ENCODE peak calls at places on chromosome 6, in four cellular contexts. One of them, this sample, is unnamed.
A peak's percentile ranks its signal among the peaks of the same experiment; 100 is the strongest.

GRCh38 chr6:6712258-6712978 is 123.9 kb downstream of the LY86 start:
- DNase-seq in A549: peak; percentile 60
- DNase-seq in GM12878: no peak
- DNase-seq in HepG2: peak; percentile 83
- DNase-seq in this sample: no peak

GRCh38 chr6:161169690-161170089 is 104.2 kb downstream of the AGPAT4 start:
- DNase-seq in A549: no peak
- DNase-seq in GM12878: no peak
- DNase-seq in HepG2: no peak
- DNase-seq in this sample: peak; percentile 67

GRCh38 chr6:68655028-68655427 is 19.9 kb downstream of the ADGRB3 start:
- DNase-seq in A549: no peak
- DNase-seq in GM12878: no peak
- DNase-seq in HepG2: no peak
- DNase-seq in this sample: no peak

GRCh38 chr6:110493253-110493800 is 16.9 kb upstream of the SLC22A16 start:
- DNase-seq in A549: no peak
- DNase-seq in GM12878: no peak
- DNase-seq in HepG2: no peak
- DNase-seq in this sample: no peak

GRCh38 chr6:113172531-113172966 is 684.6 kb upstream of the MARCKS start:
- DNase-seq in A549: no peak
- DNase-seq in GM12878: no peak
- DNase-seq in HepG2: no peak
- DNase-seq in this sample: peak; percentile 10

GRCh38 chr6:37547564-37548061 is 47.9 kb upstream of the CCDC167 start:
- DNase-seq in A549: no peak
- DNase-seq in GM12878: no peak
- DNase-seq in HepG2: no peak
- DNase-seq in this sample: peak; percentile 45

GRCh38 chr6:65937982-65938381 is 231.0 kb upstream of the EYS start:
- DNase-seq in A549: no peak
- DNase-seq in GM12878: no peak
- DNase-seq in HepG2: no peak
- DNase-seq in this sample: no peak

GRCh38 chr6:157059781-157060180 is 263.5 kb downstream of the TMEM242 start:
- DNase-seq in A549: no peak
- DNase-seq in GM12878: no peak
- DNase-seq in HepG2: no peak
- DNase-seq in this sample: no peak

GRCh38 chr6:34487536-34487935 is 21.7 kb downstream of the PACSIN1 start:
- DNase-seq in A549: no peak
- DNase-seq in GM12878: no peak
- DNase-seq in HepG2: no peak
- DNase-seq in this sample: no peak

GRCh38 chr6:150081702-150082101 is 12.8 kb upstream of the ULBP3 start:
- DNase-seq in A549: no peak
- DNase-seq in GM12878: no peak
- DNase-seq in HepG2: no peak
- DNase-seq in this sample: no peak

GRCh38 chr6:121823437-121823851 is 388.0 kb downstream of the GJA1 start:
- DNase-seq in A549: no peak
- DNase-seq in GM12878: no peak
- DNase-seq in HepG2: no peak
- DNase-seq in this sample: no peak

GRCh38 chr6:11224252-11224965 is 8.1 kb downstream of the NEDD9 start:
- DNase-seq in A549: no peak
- DNase-seq in GM12878: peak; percentile 43
- DNase-seq in HepG2: no peak
- DNase-seq in this sample: no peak

GRCh38 chr6:113401231-113401630 is 455.9 kb upstream of the MARCKS start:
- DNase-seq in A549: no peak
- DNase-seq in GM12878: no peak
- DNase-seq in HepG2: no peak
- DNase-seq in this sample: no peak

GRCh38 chr6:57177545-57178225 is 5.6 kb downstream of the BAG2 start:
- DNase-seq in A549: no peak
- DNase-seq in GM12878: no peak
- DNase-seq in HepG2: no peak
- DNase-seq in this sample: no peak

GRCh38 chr6:57180596-57180995 is 8.5 kb downstream of the BAG2 start:
- DNase-seq in A549: no peak
- DNase-seq in GM12878: no peak
- DNase-seq in HepG2: no peak
- DNase-seq in this sample: no peak

DNA sequence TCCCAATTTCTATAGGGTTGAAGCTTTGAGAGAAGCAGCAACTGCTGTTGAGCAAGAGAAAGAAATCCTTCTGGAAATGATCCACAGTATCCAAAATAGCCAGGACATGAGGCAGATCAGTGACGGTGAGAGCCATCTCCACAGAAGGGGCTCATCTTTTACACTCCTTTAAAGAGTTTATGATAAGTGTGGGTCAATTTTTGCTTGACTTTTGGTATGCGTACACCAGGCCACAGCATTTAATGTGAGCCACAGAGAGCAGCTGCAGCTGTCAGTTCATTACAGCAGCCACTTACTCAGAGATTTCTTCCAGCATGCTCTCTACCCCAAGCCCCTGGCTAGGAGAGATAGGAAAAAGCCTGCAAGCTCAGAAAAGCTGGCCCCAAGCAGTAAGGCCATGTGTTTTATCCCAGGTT is 9.9 kb downstream of the BAG2 start:
- DNase-seq in A549: no peak
- DNase-seq in GM12878: no peak
- DNase-seq in HepG2: no peak
- DNase-seq in this sample: no peak
- TF ChIP-seq PBX3 in A549: no peak
- TF ChIP-seq PBX3 in GM12878: no peak
- TF ChIP-seq PBX3 in HepG2: no peak
- TF ChIP-seq PBX3 in this sample: no peak

GRCh38 chr6:158759966-158760617 is 59.1 kb downstream of the EZR start:
- DNase-seq in A549: no peak
- DNase-seq in GM12878: no peak
- DNase-seq in HepG2: no peak
- DNase-seq in this sample: no peak
- H3K27ac ChIP-seq in A549: no peak overlapping the region
- H3K27ac ChIP-seq in GM12878: no peak overlapping the region
- H3K27ac ChIP-seq in HepG2: no peak overlapping the region
- H3K27ac ChIP-seq in this sample: no peak overlapping the region

GRCh38 chr6:44016131-44016870 is 111.0 kb downstream of the MRPL14 start:
- DNase-seq in A549: no peak
- DNase-seq in GM12878: no peak
- DNase-seq in HepG2: no peak
- DNase-seq in this sample: no peak
- TF ChIP-seq PBX3 in A549: no peak
- TF ChIP-seq PBX3 in GM12878: no peak
- TF ChIP-seq PBX3 in HepG2: no peak
- TF ChIP-seq PBX3 in this sample: no peak

GRCh38 chr6:21478411-21478810 is 115.1 kb upstream of the SOX4 start:
- DNase-seq in A549: no peak
- DNase-seq in GM12878: no peak
- DNase-seq in HepG2: no peak
- DNase-seq in this sample: no peak

GRCh38 chr6:21476054-21476552 is 117.4 kb upstream of the SOX4 start:
- DNase-seq in A549: no peak
- DNase-seq in GM12878: no peak
- DNase-seq in HepG2: no peak
- DNase-seq in this sample: no peak

DNA sequence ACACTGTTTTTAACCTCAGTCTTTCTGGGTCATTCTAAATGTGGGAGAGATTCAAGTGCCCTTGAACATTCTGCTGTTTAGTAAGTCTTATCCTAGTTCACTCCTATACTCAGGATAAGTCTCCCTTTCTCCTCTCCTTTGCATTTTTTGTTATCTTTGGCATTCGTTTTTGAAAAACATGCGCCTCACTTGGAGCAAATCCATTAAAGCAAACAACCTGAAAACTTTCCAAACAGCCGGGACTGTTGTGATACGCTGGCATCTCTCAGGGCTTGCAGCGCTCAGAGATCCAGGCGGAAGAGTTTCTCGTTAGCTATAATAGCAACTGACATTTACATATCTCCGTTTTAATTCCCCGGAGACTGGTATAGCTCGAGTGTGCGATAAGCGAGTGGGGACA is 114.4 kb upstream of the SOX4 start:
- DNase-seq in A549: no peak
- DNase-seq in GM12878: no peak
- DNase-seq in HepG2: no peak
- DNase-seq in this sample: peak; percentile 39
- H3K27ac ChIP-seq in A549: no peak overlapping the region
- H3K27ac ChIP-seq in GM12878: no peak overlapping the region
- H3K27ac ChIP-seq in HepG2: no peak overlapping the region
- H3K27ac ChIP-seq in this sample: peak overlapping the region; percentile 74

GRCh38 chr6:100217225-100217624 is 223.2 kb upstream of the MCHR2 start:
- DNase-seq in A549: no peak
- DNase-seq in GM12878: no peak
- DNase-seq in HepG2: no peak
- DNase-seq in this sample: no peak

GRCh38 chr6:100216760-100217159 is 222.7 kb upstream of the MCHR2 start:
- DNase-seq in A549: no peak
- DNase-seq in GM12878: no peak
- DNase-seq in HepG2: no peak
- DNase-seq in this sample: no peak

GRCh38 chr6:100220543-100220942 is 226.5 kb upstream of the MCHR2 start:
- DNase-seq in A549: no peak
- DNase-seq in GM12878: no peak
- DNase-seq in HepG2: no peak
- DNase-seq in this sample: no peak

DNA sequence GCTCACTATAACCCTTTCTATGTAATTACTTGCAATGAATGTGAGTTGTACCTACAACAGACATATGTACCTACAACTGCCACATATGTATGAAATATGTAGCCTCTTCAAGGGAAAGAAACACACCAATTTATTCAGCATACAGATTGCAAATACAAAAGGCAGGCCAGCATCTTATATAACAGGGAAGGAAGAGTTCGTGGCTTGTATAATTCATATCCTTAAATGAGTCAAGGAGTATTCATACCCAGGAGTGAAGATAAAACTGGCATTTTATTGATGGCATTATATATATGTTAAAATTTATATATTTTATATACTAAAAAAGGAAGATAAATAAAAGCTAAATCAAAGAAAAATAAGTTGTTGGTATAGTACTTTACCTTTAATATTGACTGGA is 223.6 kb upstream of the MCHR2 start:
- DNase-seq in A549: no peak
- DNase-seq in GM12878: no peak
- DNase-seq in HepG2: no peak
- DNase-seq in this sample: no peak
- TF ChIP-seq PBX3 in A549: no peak
- TF ChIP-seq PBX3 in GM12878: no peak
- TF ChIP-seq PBX3 in HepG2: no peak
- TF ChIP-seq PBX3 in this sample: no peak

GRCh38 chr6:136112262-136112661 is 137.8 kb downstream of the MTFR2 start:
- DNase-seq in A549: no peak
- DNase-seq in GM12878: no peak
- DNase-seq in HepG2: no peak
- DNase-seq in this sample: no peak

GRCh38 chr6:136115941-136116340 is 134.2 kb downstream of the MTFR2 start:
- DNase-seq in A549: no peak
- DNase-seq in GM12878: no peak
- DNase-seq in HepG2: no peak
- DNase-seq in this sample: no peak

GRCh38 chr6:136114661-136115060 is 135.4 kb downstream of the MTFR2 start:
- DNase-seq in A549: no peak
- DNase-seq in GM12878: no peak
- DNase-seq in HepG2: no peak
- DNase-seq in this sample: no peak

GRCh38 chr6:136111831-136112230 is 138.3 kb downstream of the MTFR2 start:
- DNase-seq in A549: no peak
- DNase-seq in GM12878: no peak
- DNase-seq in HepG2: no peak
- DNase-seq in this sample: no peak

GRCh38 chr6:136113736-136114173 is 136.4 kb downstream of the MTFR2 start:
- DNase-seq in A549: no peak
- DNase-seq in GM12878: no peak
- DNase-seq in HepG2: no peak
- DNase-seq in this sample: peak; percentile 66
- H3K27ac ChIP-seq in A549: no peak overlapping the region
- H3K27ac ChIP-seq in GM12878: no peak overlapping the region
- H3K27ac ChIP-seq in HepG2: no peak overlapping the region
- H3K27ac ChIP-seq in this sample: peak overlapping the region; percentile 100

GRCh38 chr6:71852951-71853350 is 33.4 kb upstream of the RIMS1 start:
- DNase-seq in A549: no peak
- DNase-seq in GM12878: no peak
- DNase-seq in HepG2: no peak
- DNase-seq in this sample: no peak
- TF ChIP-seq PBX3 in A549: no peak
- TF ChIP-seq PBX3 in GM12878: no peak
- TF ChIP-seq PBX3 in HepG2: no peak
- TF ChIP-seq PBX3 in this sample: no peak